ENCODE peak calls at places on chromosomes 5 and 9, in seven cellular contexts. O is Calu3, Z is esophagus squamous epithelium, W is body of pancreas, P is WTC11, U is SK-N-SH, R is fibroblast of mammary gland. H is an unnamed sample.

GRCh38 chr9:129838707-129839259 is 3.5 kb downstream of the USP20 start:
- DNase-seq in O (no peak), Z (no peak), W (no peak), P (no peak), U (no peak), R (peak; percentile 94), H (no peak)

GRCh38 chr9:79134654-79135053 is 437.1 kb upstream of the TLE4 start:
- DNase-seq in O (no peak), Z (no peak), W (peak; percentile 17), P (peak; percentile 52), U (no peak), R (no peak), H (no peak)

GRCh38 chr5:111072949-111073682 is 1.6 kb downstream of the TSLP start:
- DNase-seq in O (peak; percentile 35), Z (no peak), W (peak; percentile 48), P (peak; percentile 77), U (peak; percentile 84), R (peak; percentile 20), H (no peak)

GRCh38 chr9:24351952-24352351 is 193.7 kb downstream of the IZUMO3 start:
- DNase-seq in O (no peak), Z (no peak), W (no peak), P (no peak), U (no peak), R (no peak), H (no peak)

GRCh38 chr5:138461343-138462125 is 3.7 kb upstream of the EGR1 start:
- DNase-seq in O (no peak), Z (no peak), W (no peak), P (no peak), U (no peak), R (peak; percentile 91), H (no peak)

GRCh38 chr5:77606279-77606678 is 32.2 kb downstream of the OTP start:
- DNase-seq in O (no peak), Z (no peak), W (no peak), P (no peak), U (no peak), R (no peak), H (no peak)

GRCh38 chr5:10528827-10529226 is 35.0 kb upstream of the ANKRD33B start:
- DNase-seq in O (no peak), Z (no peak), W (no peak), P (no peak), U (no peak), R (no peak), H (no peak)

GRCh38 chr9:107019216-107019615 is 156.2 kb downstream of the ZNF462 start:
- DNase-seq in O (no peak), Z (no peak), W (no peak), P (no peak), U (no peak), R (peak; percentile 91), H (no peak)

GRCh38 chr5:174699131-174699530 is 25.3 kb upstream of the MSX2 start:
- DNase-seq in O (no peak), Z (no peak), W (no peak), P (no peak), U (peak; percentile 44), R (no peak), H (no peak)

GRCh38 chr5:174692982-174693422 is 31.4 kb upstream of the MSX2 start:
- DNase-seq in O (no peak), Z (no peak), W (no peak), P (peak; percentile 44), U (peak; percentile 55), R (no peak), H (no peak)

GRCh38 chr5:174693697-174694400 is 30.5 kb upstream of the MSX2 start:
- DNase-seq in O (peak; percentile 70), Z (no peak), W (peak; percentile 80), P (no peak), U (no peak), R (no peak), H (no peak)

GRCh38 chr5:174692381-174692780 is 32.0 kb upstream of the MSX2 start:
- DNase-seq in O (no peak), Z (no peak), W (no peak), P (no peak), U (no peak), R (no peak), H (no peak)

DNA sequence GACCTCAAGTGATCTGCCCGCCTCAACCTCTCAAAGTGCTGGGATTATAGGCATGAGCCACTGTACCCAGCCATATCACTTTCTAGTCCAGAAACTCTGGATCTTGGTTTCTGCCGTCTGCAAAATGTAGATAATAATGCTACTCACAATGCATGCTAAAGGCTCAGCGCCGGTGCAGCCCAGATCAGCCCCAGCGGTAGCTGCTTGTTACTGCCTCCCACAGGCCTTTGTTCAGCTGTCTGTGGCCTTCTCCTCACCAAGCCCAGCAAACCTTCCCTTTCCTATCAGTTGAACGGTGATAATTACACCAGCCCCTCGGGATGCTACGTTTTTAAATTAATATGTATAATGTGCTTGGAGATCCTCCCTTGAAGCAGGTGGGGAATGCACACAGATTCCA is 26.2 kb upstream of the MSX2 start:
- DNase-seq in O (no peak), Z (no peak), W (no peak), P (peak; percentile 28), U (no peak), R (no peak), H (no peak)
- TF ChIP-seq CTCF in O (no peak), Z (no peak), W (no peak), P (no peak), U (no peak), R (no peak), H (no peak)

GRCh38 chr5:180868960-180869359 is 7.9 kb upstream of the ZFP62 start:
- DNase-seq in O (peak; percentile 92), Z (no peak), W (peak; percentile 93), P (peak; percentile 92), U (peak; percentile 71), R (peak; percentile 76), H (peak; percentile 59)
- TF ChIP-seq CTCF in O (peak; percentile 83), Z (peak; percentile 91), W (peak; percentile 70), P (peak; percentile 73), U (peak; percentile 85), R (peak; percentile 93), H (peak; percentile 83)

GRCh38 chr9:9003184-9003583 is 1203.6 kb upstream of the DMAC1 start:
- DNase-seq in O (peak; percentile 11), Z (no peak), W (peak; percentile 5), P (peak; percentile 16), U (peak; percentile 1), R (peak; percentile 64), H (no peak)
- TF ChIP-seq CTCF in O (no peak), Z (no peak), W (no peak), P (no peak), U (no peak), R (peak; percentile 37), H (no peak)

GRCh38 chr5:132778129-132778528 is 1.1 kb upstream of the SEPTIN8 start:
- DNase-seq in O (no peak), Z (no peak), W (no peak), P (no peak), U (no peak), R (no peak), H (no peak)

GRCh38 chr5:132776932-132777208 is 169 bp downstream of the SEPTIN8 start:
- DNase-seq in O (no peak), Z (no peak), W (no peak), P (no peak), U (no peak), R (no peak), H (no peak)

GRCh38 chr5:132778856-132779255 is 1.8 kb upstream of the SEPTIN8 start:
- DNase-seq in O (no peak), Z (no peak), W (no peak), P (no peak), U (no peak), R (no peak), H (no peak)

GRCh38 chr5:132776077-132776931 is 735 bp downstream of the SEPTIN8 start:
- DNase-seq in O (peak; percentile 43), Z (no peak), W (peak; percentile 37), P (peak; percentile 25), U (peak; percentile 88), R (no peak), H (no peak)

DNA sequence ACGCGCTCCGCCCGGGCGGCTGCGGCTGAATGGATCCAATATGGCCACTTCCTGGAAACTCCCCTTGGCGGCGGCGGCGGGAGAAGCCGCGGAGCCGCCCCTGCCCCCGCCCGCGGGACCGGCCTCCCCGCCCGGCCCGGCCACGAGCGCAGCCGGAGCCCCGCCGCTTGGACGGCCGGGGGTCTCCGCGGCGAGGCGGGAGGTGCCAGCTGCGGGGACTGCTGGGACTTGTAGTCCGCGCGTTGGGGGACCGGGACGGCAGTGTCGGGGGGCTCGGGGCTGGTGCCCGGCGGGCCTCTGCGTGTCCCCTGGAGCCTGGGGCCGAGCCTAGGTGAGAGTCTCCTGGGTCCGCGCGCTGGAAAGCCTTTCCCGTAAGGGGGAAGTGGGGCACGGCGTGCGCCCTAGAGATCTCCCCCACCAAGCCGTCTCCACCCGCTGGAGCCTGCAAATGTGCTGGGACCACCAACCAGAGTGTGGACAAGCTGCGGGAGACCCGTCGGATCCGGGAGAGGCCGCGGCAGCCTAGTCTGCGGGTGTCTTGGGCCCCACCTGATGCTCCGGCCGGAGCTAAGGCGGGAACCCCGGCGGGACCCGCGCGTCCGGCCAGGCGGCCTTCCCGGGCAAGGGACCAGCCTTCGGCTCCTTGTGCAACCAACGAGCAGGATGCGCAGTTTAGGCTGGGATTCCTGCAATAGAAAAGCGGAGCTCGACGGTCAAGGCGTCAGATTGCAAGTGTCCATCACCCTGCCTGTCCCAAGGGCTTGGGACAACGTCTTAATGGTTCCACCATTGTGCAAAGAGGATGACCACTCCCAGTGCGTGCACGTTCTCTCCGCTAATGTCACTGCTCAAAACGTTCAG is at the start of gene SEPTIN8:
- DNase-seq in O (peak; percentile 68), Z (no peak), W (peak; percentile 64), P (peak; percentile 54), U (peak; percentile 90), R (peak; percentile 43), H (peak; percentile 90)
- TF ChIP-seq CTCF in O (no peak), Z (no peak), W (no peak), P (no peak), U (no peak), R (no peak), H (no peak)

GRCh38 chr9:1222511-1222910 is 172.4 kb downstream of the DMRT2 start:
- DNase-seq in O (no peak), Z (no peak), W (no peak), P (no peak), U (no peak), R (peak; percentile 46), H (no peak)

GRCh38 chr9:1216532-1216931 is 166.4 kb downstream of the DMRT2 start:
- DNase-seq in O (no peak), Z (no peak), W (no peak), P (no peak), U (no peak), R (peak; percentile 57), H (no peak)

GRCh38 chr9:1219284-1219683 is 169.1 kb downstream of the DMRT2 start:
- DNase-seq in O (no peak), Z (no peak), W (no peak), P (no peak), U (no peak), R (peak; percentile 7), H (no peak)

DNA sequence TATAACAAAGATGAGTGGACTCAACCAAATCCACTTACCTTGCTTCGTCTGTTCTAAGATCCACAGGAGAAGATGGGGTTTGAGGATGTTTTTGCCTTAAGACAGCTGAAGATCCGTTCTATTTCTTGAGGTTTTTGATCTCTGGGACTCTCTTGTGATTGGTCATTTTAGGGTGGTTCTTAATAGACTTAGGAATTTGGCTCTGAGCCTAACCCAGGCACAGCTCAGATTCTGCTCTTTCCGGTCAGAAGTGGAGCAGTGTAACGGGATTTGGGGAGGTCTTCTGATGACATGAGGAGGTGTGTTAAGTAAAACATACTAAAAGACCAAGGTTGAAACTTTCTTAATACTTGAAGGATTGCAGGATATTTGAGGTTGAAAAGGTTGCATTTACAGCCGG is 166.9 kb downstream of the DMRT2 start:
- DNase-seq in O (no peak), Z (no peak), W (no peak), P (no peak), U (no peak), R (peak; percentile 33), H (no peak)
- TF ChIP-seq CTCF in O (no peak), Z (no peak), W (no peak), P (no peak), U (no peak), R (no peak), H (no peak)